ENCODE peak calls at places on chromosomes 4 and X, in four cellular contexts. H is brain microvascular endothelial cell, J is HepG2, U is AG04449. A is an unnamed sample.

GRCh38 chr4:145623831-145624230 is 4.6 kb downstream of the MMAA start:
- DNase-seq in H (peak; percentile 5), J (no peak), U (no peak), A (peak; percentile 43)

GRCh38 chr4:54392459-54392858 is 163.4 kb downstream of the PDGFRA start:
- DNase-seq in H (no peak), J (no peak), U (no peak), A (no peak)

GRCh38 chr4:74933562-74934015 is 673 bp downstream of the PARM1 start:
- DNase-seq in H (no peak), J (no peak), U (no peak), A (no peak)

GRCh38 chr4:89708903-89709361 is 128.0 kb downstream of the SNCA start:
- DNase-seq in H (peak; percentile 48), J (no peak), U (no peak), A (no peak)

GRCh38 chr4:117326091-117326490 is 240.7 kb upstream of the TRAM1L1 start:
- DNase-seq in H (no peak), J (no peak), U (no peak), A (no peak)

GRCh38 chr4:25320374-25321172 is 8.0 kb downstream of the ZCCHC4 start:
- DNase-seq in H (peak; percentile 70), J (no peak), U (peak; percentile 67), A (peak; percentile 84)

GRCh38 chr4:42923431-42923830 is 30.9 kb downstream of the GRXCR1 start:
- DNase-seq in H (no peak), J (no peak), U (no peak), A (no peak)

GRCh38 chrX:7120578-7121219 is 26.8 kb upstream of the STS start:
- DNase-seq in H (no peak), J (peak; percentile 69), U (no peak), A (no peak)

GRCh38 chrX:65451663-65452062 is 82.9 kb downstream of the LAS1L start:
- DNase-seq in H (peak; percentile 48), J (peak; percentile 15), U (no peak), A (peak; percentile 4)

GRCh38 chrX:45083314-45083713 is 117.4 kb downstream of the DIPK2B start:
- DNase-seq in H (no peak), J (no peak), U (no peak), A (no peak)

DNA sequence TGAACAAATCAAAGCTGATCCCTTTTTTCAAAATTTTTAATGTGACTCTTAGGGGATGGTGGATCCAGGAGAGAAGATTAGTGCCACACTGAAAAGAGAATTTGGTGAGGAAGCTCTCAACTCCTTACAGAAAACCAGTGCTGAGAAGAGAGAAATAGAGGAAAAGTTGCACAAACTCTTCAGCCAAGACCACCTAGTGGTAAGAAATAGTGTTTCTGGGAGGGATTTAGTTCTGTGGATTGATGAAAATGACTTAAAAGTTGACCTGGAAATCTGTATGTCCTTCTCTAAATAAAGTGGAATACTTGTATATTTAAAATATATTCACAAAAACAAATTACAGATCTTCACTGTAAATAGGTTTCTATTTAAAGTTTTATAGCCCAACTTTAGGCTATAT is 29.2 kb downstream of the NUDT9 start:
- DNase-seq in H (no peak), J (peak; percentile 2), U (no peak), A (no peak)
- TF ChIP-seq CTCF in H (no peak), J (no peak), U (no peak), A (peak; percentile 32)

GRCh38 chrX:139882299-139882698 is 50.6 kb downstream of the ATP11C start:
- DNase-seq in H (no peak), J (no peak), U (no peak), A (no peak)
- H3K4me3 ChIP-seq in H (no peak overlapping the region), J (no peak overlapping the region), U (no peak overlapping the region), A (no peak overlapping the region)

GRCh38 chr4:31692407-31692940 is 972.3 kb downstream of the PCDH7 start:
- DNase-seq in H (no peak), J (no peak), U (no peak), A (no peak)
- TF ChIP-seq CTCF in H (peak; percentile 40), J (no peak), U (no peak), A (peak; percentile 32)

GRCh38 chr4:20256381-20256881 is 4.7 kb downstream of the SLIT2 start:
- DNase-seq in H (no peak), J (no peak), U (no peak), A (no peak)
- H3K4me3 ChIP-seq in H (no peak overlapping the region), J (no peak overlapping the region), U (no peak overlapping the region), A (no peak overlapping the region)

GRCh38 chrX:13752141-13752540 is 17.6 kb downstream of the OFD1 start:
- DNase-seq in H (no peak), J (no peak), U (no peak), A (no peak)

GRCh38 chrX:13748486-13748885 is 13.9 kb downstream of the OFD1 start:
- DNase-seq in H (no peak), J (no peak), U (no peak), A (no peak)

GRCh38 chrX:13750204-13750603 is 15.7 kb downstream of the OFD1 start:
- DNase-seq in H (peak; percentile 49), J (peak; percentile 16), U (no peak), A (no peak)

GRCh38 chrX:13750812-13751211 is 16.3 kb downstream of the OFD1 start:
- DNase-seq in H (no peak), J (no peak), U (no peak), A (no peak)

DNA sequence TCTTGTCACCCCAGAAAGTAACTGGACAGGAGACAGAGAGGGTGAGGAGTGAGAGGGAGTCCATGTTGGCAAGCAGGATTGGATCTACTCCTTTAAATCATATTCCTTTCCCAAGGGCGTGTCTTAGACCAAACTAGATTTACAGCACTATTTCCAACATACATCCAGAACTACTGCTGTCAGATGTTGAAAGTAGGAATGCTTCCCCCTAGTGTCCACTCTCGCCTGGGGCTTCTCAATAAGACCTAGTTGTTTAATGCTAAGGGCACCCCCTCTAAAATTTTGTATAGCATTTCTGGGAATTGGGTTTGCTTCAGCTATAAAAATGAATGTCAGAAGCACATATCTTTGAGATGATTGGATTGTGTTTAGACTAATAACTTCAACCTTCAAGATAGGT is 13.3 kb downstream of the OFD1 start:
- DNase-seq in H (peak; percentile 39), J (peak; percentile 21), U (no peak), A (no peak)
- TF ChIP-seq CTCF in H (peak; percentile 75), J (peak; percentile 18), U (peak; percentile 37), A (peak; percentile 58)

GRCh38 chrX:49042581-49043219 is 457 bp downstream of the TFE3 start:
- DNase-seq in H (no peak), J (no peak), U (no peak), A (no peak)

GRCh38 chrX:49040376-49040955 is 2.7 kb downstream of the TFE3 start:
- DNase-seq in H (peak; percentile 17), J (no peak), U (no peak), A (no peak)

GRCh38 chrX:49037883-49038475 is 5.2 kb downstream of the TFE3 start:
- DNase-seq in H (no peak), J (no peak), U (no peak), A (no peak)

GRCh38 chrX:49041683-49042529 is 1.3 kb downstream of the TFE3 start:
- DNase-seq in H (peak; percentile 39), J (no peak), U (no peak), A (no peak)

DNA sequence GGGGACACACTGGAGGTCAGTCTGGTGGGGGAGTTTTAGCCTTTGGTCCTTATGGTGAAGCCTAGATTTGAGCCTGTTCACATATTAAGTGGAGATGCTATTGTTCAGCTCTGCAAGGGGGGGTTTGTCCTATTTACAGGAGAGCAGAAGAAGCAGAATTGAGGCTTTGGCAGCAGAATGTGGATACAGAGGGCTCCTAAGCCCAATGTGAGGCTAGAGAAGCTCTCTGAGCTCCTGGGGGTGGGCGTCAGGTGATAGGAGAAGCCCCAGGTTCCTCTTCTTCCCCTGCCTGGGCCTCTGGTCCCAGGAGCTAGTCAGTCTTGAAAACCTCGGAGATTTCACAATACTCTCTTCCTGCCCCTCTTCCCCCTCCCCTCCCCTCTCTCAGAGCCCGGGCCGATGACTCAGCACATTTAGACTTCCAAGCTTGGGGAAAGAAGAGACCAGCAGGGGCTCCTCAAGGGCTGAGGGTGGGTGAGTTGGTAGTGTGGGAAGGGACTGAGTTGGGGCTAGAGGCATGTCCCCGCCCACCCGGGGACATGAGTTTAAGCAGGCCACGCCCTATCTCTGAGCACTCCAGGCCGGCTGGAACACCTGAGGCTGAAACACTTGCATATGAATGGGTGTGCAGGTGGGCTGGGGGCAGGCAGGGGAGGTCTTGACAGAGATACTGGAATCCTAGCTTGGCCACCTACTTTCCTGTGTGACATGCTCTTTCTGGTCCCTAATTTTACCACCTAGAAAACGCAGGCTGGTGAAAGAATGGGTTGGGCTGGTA is 3.4 kb downstream of the TFE3 start:
- DNase-seq in H (peak; percentile 81), J (peak; percentile 82), U (peak; percentile 74), A (peak; percentile 55)
- H3K4me3 ChIP-seq in H (peak overlapping the region; percentile 42), J (no peak overlapping the region), U (peak overlapping the region; percentile 49), A (peak overlapping the region; percentile 75)

GRCh38 chr4:55849724-55850123 is 3.7 kb upstream of the EXOC1 start:
- DNase-seq in H (no peak), J (no peak), U (no peak), A (no peak)
- TF ChIP-seq CTCF in H (peak; percentile 13), J (peak; percentile 42), U (no peak), A (no peak)

GRCh38 chr4:24248674-24249644 is 335.4 kb downstream of the DHX15 start:
- DNase-seq in H (no peak), J (no peak), U (no peak), A (no peak)
- H3K4me3 ChIP-seq in H (no peak overlapping the region), J (no peak overlapping the region), U (no peak overlapping the region), A (no peak overlapping the region)

DNA sequence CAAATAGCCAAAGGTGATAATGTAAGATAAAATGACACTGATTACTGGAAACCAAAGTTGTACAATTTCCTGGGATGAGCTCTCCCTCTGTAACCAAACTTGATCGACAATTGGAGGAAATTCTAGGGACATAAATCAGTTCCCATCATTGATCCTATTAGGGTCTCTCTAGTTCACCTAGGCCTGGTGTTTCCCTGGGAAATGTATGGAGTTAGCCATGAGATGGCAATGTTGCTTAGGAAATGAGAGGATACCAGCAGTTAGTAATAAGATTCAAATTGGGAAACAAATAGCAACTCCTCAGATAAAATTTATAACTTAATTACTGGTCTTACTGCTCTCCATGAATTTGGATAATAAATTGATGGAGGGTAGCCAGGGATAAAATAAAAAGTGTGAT is 52.2 kb downstream of the SPATA18 start:
- DNase-seq in H (no peak), J (no peak), U (no peak), A (no peak)
- TF ChIP-seq CTCF in H (peak; percentile 42), J (peak; percentile 42), U (no peak), A (peak; percentile 64)